ENCODE peak calls at places on chromosomes 16 and 17, in four cellular contexts. E is H1, N is HepG2, D is GM12878. M is an unnamed sample.

GRCh38 chr16:4071686-4072561 is 44.3 kb downstream of the ADCY9 start:
- DNase-seq in E (no peak), N (no peak), D (no peak), M (no peak)

GRCh38 chr17:78529871-78530670 is 47.1 kb downstream of the DNAH17 start:
- DNase-seq in E (no peak), N (no peak), D (no peak), M (no peak)

GRCh38 chr16:30527635-30528178 is 1.3 kb upstream of the ZNF768 start:
- DNase-seq in E (no peak), N (no peak), D (peak; percentile 33), M (no peak)

GRCh38 chr17:29694923-29695563 is 72.3 kb upstream of the CORO6 start:
- DNase-seq in E (no peak), N (no peak), D (no peak), M (no peak)

GRCh38 chr16:16861546-16861945 is 482.6 kb downstream of the NPIPA7 start:
- DNase-seq in E (no peak), N (peak; percentile 49), D (peak; percentile 46), M (peak; percentile 53)

GRCh38 chr17:75679706-75680201 is 12.6 kb downstream of the SAP30BP start:
- DNase-seq in E (no peak), N (no peak), D (no peak), M (no peak)

GRCh38 chr17:55281592-55282378 is 17.0 kb downstream of the HLF start:
- DNase-seq in E (no peak), N (no peak), D (no peak), M (no peak)

GRCh38 chr17:57050303-57050702 is 34.7 kb upstream of the AKAP1 start:
- DNase-seq in E (no peak), N (no peak), D (no peak), M (no peak)

GRCh38 chr16:85943702-85944101 is 44.7 kb downstream of the IRF8 start:
- DNase-seq in E (no peak), N (no peak), D (no peak), M (no peak)

GRCh38 chr17:18992454-18993130 is 12.0 kb downstream of the FAM83G start:
- DNase-seq in E (no peak), N (no peak), D (peak; percentile 38), M (no peak)

GRCh38 chr16:28893291-28893690 is 15.0 kb downstream of the ATP2A1 start:
- DNase-seq in E (no peak), N (no peak), D (no peak), M (no peak)

GRCh38 chr16:57165923-57166322 is 19.9 kb downstream of the PSME3IP1 start:
- DNase-seq in E (no peak), N (no peak), D (no peak), M (no peak)

GRCh38 chr16:73047536-73048291 is at the start of gene ZFHX3:
- DNase-seq in E (no peak), N (peak; percentile 76), D (no peak), M (no peak)

GRCh38 chr16:19520861-19521331 is 1.0 kb downstream of the GDE1 start:
- DNase-seq in E (no peak), N (no peak), D (peak; percentile 27), M (peak; percentile 12)

GRCh38 chr17:67594115-67594878 is 123.4 kb upstream of the NOL11 start:
- DNase-seq in E (no peak), N (peak; percentile 35), D (peak; percentile 82), M (no peak)

GRCh38 chr17:9331512-9332163 is 244.0 kb downstream of the STX8 start:
- DNase-seq in E (no peak), N (no peak), D (no peak), M (no peak)

GRCh38 chr17:74199306-74200092 is 4.0 kb upstream of the RPL38 start:
- DNase-seq in E (no peak), N (peak; percentile 52), D (no peak), M (peak; percentile 86)

GRCh38 chr16:52498640-52499039 is 48.3 kb downstream of the TOX3 start:
- DNase-seq in E (no peak), N (no peak), D (no peak), M (no peak)

DNA sequence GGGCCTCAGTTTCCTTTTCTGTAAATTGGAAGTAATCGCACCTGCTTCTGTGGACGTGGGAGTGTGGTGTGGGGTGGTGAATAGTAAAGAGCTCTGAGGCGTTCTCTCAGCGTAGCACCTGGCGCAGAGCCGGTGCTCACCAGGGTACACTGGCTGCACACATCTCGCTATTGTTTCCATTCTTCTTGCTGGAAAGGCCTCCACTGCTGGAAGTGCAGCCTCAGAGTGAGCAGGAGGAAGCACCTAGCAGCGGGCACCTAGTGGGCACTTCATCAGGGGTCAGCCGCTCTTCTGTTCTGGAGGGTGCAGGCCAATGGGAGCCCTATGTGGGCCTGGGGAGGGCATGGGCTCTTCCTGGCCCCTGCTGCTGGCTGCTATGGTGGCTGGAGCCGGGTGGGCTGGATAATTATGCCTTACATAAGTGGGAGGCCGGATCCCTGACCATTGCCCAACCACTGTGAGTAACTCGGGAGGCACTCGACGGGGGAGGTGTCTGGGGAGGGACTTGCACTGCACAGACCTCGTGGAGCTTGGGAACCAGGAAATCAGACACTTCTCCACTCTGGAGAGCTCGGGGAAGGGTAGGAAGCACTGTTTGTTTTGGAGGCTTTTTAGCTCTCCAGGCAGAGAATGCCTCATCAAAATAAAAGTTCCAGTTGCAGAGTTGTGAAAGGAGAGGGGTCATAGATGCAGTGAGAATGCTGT is 1.7 kb downstream of the MAP2K3 start:
- DNase-seq in E (no peak), N (peak; percentile 96), D (no peak), M (peak; percentile 64)
- TF ChIP-seq SP1 in E (no peak), N (no peak), D (no peak), M (no peak)

GRCh38 chr16:15704545-15704987 is 54.5 kb downstream of the NDE1 start:
- DNase-seq in E (peak; percentile 33), N (peak; percentile 75), D (no peak), M (peak; percentile 80)
- TF ChIP-seq SUZ12 in E (no peak), N (no peak), D (no peak), M (no peak)

GRCh38 chr17:77301694-77302087 is 160.9 kb downstream of the SEC14L1 start:
- DNase-seq in E (no peak), N (no peak), D (no peak), M (no peak)
- TF ChIP-seq SP1 in E (no peak), N (no peak), D (no peak), M (no peak)

GRCh38 chr17:8322078-8322477 is 12.0 kb downstream of the ARHGEF15 start:
- DNase-seq in E (no peak), N (no peak), D (no peak), M (no peak)

GRCh38 chr17:8324913-8325312 is 14.7 kb upstream of the ODF4 start:
- DNase-seq in E (no peak), N (no peak), D (no peak), M (no peak)

GRCh38 chr17:8320990-8321389 is 10.9 kb downstream of the ARHGEF15 start:
- DNase-seq in E (no peak), N (no peak), D (no peak), M (no peak)

GRCh38 chr17:8326591-8327583 is 12.8 kb upstream of the ODF4 start:
- DNase-seq in E (no peak), N (no peak), D (no peak), M (no peak)

GRCh38 chr17:8324132-8324531 is 14.1 kb downstream of the ARHGEF15 start:
- DNase-seq in E (no peak), N (no peak), D (no peak), M (no peak)
- TF ChIP-seq SUZ12 in E (no peak), N (no peak), D (no peak), M (no peak)

DNA sequence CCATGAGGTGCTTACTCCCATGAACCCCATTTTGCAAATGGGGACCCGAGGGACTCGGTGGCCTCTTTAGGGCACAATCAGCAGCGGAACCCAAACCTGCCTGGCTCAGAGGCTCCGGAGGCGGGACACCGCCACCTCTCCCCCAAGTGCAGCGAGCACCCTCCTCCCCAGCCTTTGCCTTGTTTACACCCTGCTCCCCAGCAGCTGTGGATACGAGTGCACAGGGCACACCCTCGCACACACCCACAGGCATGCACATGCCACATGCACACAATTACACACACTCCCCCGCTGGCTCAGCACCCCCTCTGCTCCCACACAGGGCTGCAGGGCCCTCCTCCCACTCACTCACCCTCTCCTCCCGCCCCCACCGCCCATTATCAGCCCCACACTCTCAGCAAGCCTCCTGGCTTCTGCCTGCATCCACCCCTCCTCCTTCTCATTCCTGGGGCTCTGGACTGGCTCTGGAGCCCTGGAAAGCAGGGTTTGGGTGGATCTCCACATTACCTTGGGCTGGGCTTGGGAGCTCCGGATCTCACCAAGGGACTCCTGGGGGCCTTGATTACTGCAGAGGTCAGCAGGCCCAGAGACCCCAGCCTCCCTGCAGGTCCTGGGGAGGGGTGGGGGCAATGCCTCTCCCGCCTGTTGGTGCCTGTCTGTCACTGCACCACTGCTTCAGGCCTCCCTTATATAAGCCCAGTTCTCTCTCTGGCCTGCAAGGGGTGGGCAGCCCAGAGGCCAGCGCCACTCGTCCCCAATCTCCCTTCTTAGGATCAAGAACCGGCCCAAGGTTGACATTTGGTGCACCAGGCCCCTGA is 6.4 kb downstream of the PDK2 start:
- DNase-seq in E (no peak), N (no peak), D (no peak), M (no peak)
- TF ChIP-seq SP1 in E (no peak), N (no peak), D (no peak), M (no peak)

GRCh38 chr16:66240996-66241395 is 125.5 kb upstream of the CDH5 start:
- DNase-seq in E (no peak), N (no peak), D (no peak), M (no peak)

GRCh38 chr16:66242672-66243071 is 123.8 kb upstream of the CDH5 start:
- DNase-seq in E (no peak), N (no peak), D (no peak), M (no peak)

GRCh38 chr16:66240088-66240487 is 126.4 kb upstream of the CDH5 start:
- DNase-seq in E (no peak), N (no peak), D (no peak), M (no peak)

GRCh38 chr16:66238696-66239095 is 127.8 kb upstream of the CDH5 start:
- DNase-seq in E (no peak), N (no peak), D (no peak), M (no peak)

DNA sequence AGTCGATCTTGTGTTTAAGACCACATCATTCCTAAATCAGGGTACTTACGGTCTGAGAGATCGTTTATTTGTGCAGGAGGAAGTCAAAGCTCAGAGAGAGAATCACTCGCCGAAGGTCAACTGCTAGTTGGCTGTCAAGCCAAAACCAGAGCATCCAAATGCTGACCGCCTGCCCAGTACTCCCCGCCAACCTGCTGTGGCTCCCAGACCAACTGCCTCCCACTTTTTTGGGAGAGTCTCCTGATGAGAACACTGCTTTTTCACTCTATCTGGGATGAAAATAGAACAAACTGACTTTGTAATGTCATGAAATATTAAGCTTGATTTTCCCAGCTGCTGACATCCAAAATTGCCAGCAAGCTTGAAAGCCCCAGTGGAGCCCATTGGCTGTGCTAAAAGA is 125.9 kb upstream of the CDH5 start:
- DNase-seq in E (no peak), N (no peak), D (no peak), M (no peak)
- TF ChIP-seq SUZ12 in E (no peak), N (no peak), D (no peak), M (no peak)

GRCh38 chr16:67800252-67801046 is 5.9 kb downstream of the RANBP10 start:
- DNase-seq in E (no peak), N (no peak), D (no peak), M (peak; percentile 2)
- TF ChIP-seq SP1 in E (no peak), N (no peak), D (no peak), M (no peak)

GRCh38 chr17:45353047-45353446 is 36.2 kb upstream of the MAP3K14 start:
- DNase-seq in E (no peak), N (no peak), D (peak; percentile 79), M (peak; percentile 4)
- TF ChIP-seq SUZ12 in E (no peak), N (no peak), D (no peak), M (no peak)

M was measured in HEK293T.